ENCODE peak calls at places on chromosomes 3 and 15, in seven cellular contexts. T is stimulated activated CD4-positive, alpha-beta T cell treated with anti-CD3 and anti-CD28 coated beads, Interleukin-12 subunit alpha, Interleukin-12 subunit beta, amount 100 ng/mL, for 4 hours; A is HTR-8/SVneo; D is fibroblast of lung; H is NCI-H2081; X is HCEC 1CT; N is GM12865. S is an unnamed sample.

GRCh38 chr3:105387122-105387751 is 20.5 kb downstream of the ALCAM start:
- DNase-seq in D (peak; percentile 37), A (no peak), H (peak; percentile 44), T (no peak), X (peak; percentile 81), N (no peak), S (no peak)

GRCh38 chr15:58357529-58358476 is 74.0 kb upstream of the LIPC start:
- DNase-seq in H (no peak), T (no peak), A (no peak), D (peak; percentile 28), X (no peak), N (peak; percentile 11), S (peak; percentile 39)

GRCh38 chr3:187931770-187932278 is 186.6 kb upstream of the BCL6 start:
- DNase-seq in H (no peak), D (no peak), X (no peak), N (no peak), A (no peak), T (no peak), S (no peak)

GRCh38 chr3:61650276-61650675 is 88.9 kb downstream of the PTPRG start:
- DNase-seq in D (peak; percentile 94), A (no peak), X (peak; percentile 26), H (no peak), N (no peak), T (no peak), S (peak; percentile 83)

GRCh38 chr3:56926513-56927282 is 124.9 kb upstream of the ARHGEF3 start:
- DNase-seq in T (no peak), H (no peak), A (peak; percentile 45), N (no peak), D (peak; percentile 18), X (peak; percentile 5), S (peak; percentile 61)

GRCh38 chr3:12280333-12280732 is 8.5 kb upstream of the PPARG start:
- DNase-seq in D (no peak), H (no peak), N (no peak), T (no peak), A (no peak), X (peak; percentile 49), S (no peak)

GRCh38 chr3:45682786-45683185 is 6.4 kb upstream of the SACM1L start:
- DNase-seq in D (no peak), N (no peak), T (no peak), X (no peak), H (no peak), A (no peak), S (no peak)

GRCh38 chr15:72173864-72174550 is 23.6 kb downstream of the GRAMD2A start:
- DNase-seq in D (no peak), X (no peak), N (no peak), T (no peak), H (no peak), A (no peak), S (no peak)

GRCh38 chr3:184336484-184337230 is 743 bp upstream of the FAM131A start:
- DNase-seq in A (no peak), N (no peak), H (peak; percentile 57), X (peak; percentile 70), T (no peak), D (peak; percentile 75), S (peak; percentile 80)

GRCh38 chr3:167742338-167742737 is 6.8 kb downstream of the SERPINI1 start:
- DNase-seq in X (no peak), H (no peak), D (no peak), T (no peak), A (no peak), N (no peak), S (no peak)

GRCh38 chr3:126926684-126927404 is 56.1 kb upstream of the PLXNA1 start:
- DNase-seq in H (no peak), T (no peak), D (peak; percentile 77), N (no peak), A (no peak), X (peak; percentile 81), S (peak; percentile 92)

GRCh38 chr15:78810377-78811123 is 714 bp downstream of the ADAMTS7 start:
- DNase-seq in X (peak; percentile 26), D (peak; percentile 57), A (peak; percentile 48), H (peak; percentile 15), N (no peak), T (no peak), S (peak; percentile 58)

GRCh38 chr15:81394609-81395008 is 20.6 kb upstream of the TMC3 start:
- DNase-seq in A (no peak), T (no peak), H (no peak), N (no peak), X (no peak), D (no peak), S (no peak)

GRCh38 chr3:188624384-188624783 is 470.4 kb downstream of the LPP start:
- DNase-seq in T (no peak), N (no peak), A (no peak), D (peak; percentile 93), H (no peak), X (peak; percentile 88), S (peak; percentile 46)

GRCh38 chr3:95401693-95402092 is 1338.8 kb downstream of the NSUN3 start:
- DNase-seq in T (no peak), D (no peak), N (no peak), H (no peak), A (no peak), X (no peak), S (no peak)

GRCh38 chr3:172869356-172869755 is 118.8 kb downstream of the ECT2 start:
- DNase-seq in H (peak; percentile 60), T (no peak), A (no peak), X (peak; percentile 5), N (no peak), D (peak; percentile 68), S (peak; percentile 84)

GRCh38 chr3:119375106-119375505 is 80.9 kb downstream of the ARHGAP31 start:
- DNase-seq in T (no peak), A (no peak), D (no peak), H (no peak), X (no peak), N (no peak), S (no peak)

GRCh38 chr15:67880651-67881182 is 40.9 kb upstream of the RNU6-1 start:
- DNase-seq in N (no peak), T (no peak), A (no peak), H (peak; percentile 43), X (no peak), D (no peak), S (peak; percentile 38)

GRCh38 chr3:159280326-159280725 is 478.5 kb downstream of the MFSD1 start:
- DNase-seq in X (no peak), D (no peak), N (no peak), A (no peak), T (no peak), H (no peak), S (no peak)

GRCh38 chr3:101836907-101837598 is 12.3 kb upstream of the NFKBIZ start:
- DNase-seq in H (peak; percentile 67), N (no peak), T (no peak), A (no peak), X (peak; percentile 61), D (peak; percentile 90), S (peak; percentile 87)

GRCh38 chr3:81068546-81068945 is 692.9 kb downstream of the GBE1 start:
- DNase-seq in H (no peak), T (no peak), D (no peak), A (no peak), X (no peak), N (no peak), S (no peak)

GRCh38 chr3:135136361-135137100 is 341.5 kb downstream of the EPHB1 start:
- DNase-seq in H (no peak), D (no peak), N (no peak), A (no peak), T (no peak), X (no peak), S (no peak)

GRCh38 chr3:53884623-53885022 is 2.7 kb upstream of the ACTR8 start:
- DNase-seq in A (no peak), D (no peak), T (no peak), H (no peak), N (no peak), X (no peak), S (no peak)

GRCh38 chr15:92797168-92798052 is 102.7 kb upstream of the CHD2 start:
- DNase-seq in H (peak; percentile 78), X (peak; percentile 70), A (peak; percentile 62), N (peak; percentile 83), D (peak; percentile 87), T (no peak), S (peak; percentile 86)

GRCh38 chr3:12553921-12554391 is 2.9 kb upstream of the MKRN2 start:
- DNase-seq in X (peak; percentile 46), N (peak; percentile 18), D (peak; percentile 37), H (peak; percentile 30), A (peak; percentile 20), T (peak; percentile 4), S (peak; percentile 26)

S was measured in cardiac fibroblast.